ENCODE peak calls at places on chromosomes 7 and 10, in ten cellular contexts. One of them, this sample, is unnamed.

GRCh38 chr7:47461161-47461560 is 120.8 kb downstream of the TNS3 start:
- DNase-seq in lower leg skin: no peak
- DNase-seq in SK-N-SH: no peak
- DNase-seq in cardiac muscle cell: peak
- DNase-seq in GM13976: no peak
- DNase-seq in foreskin fibroblast: no peak
- DNase-seq in HFF-Myc: no peak
- DNase-seq in ovary: peak
- DNase-seq in mesothelial cell of epicardium: no peak
- DNase-seq in omental fat pad: no peak
- DNase-seq in this sample: no peak

GRCh38 chr7:29989257-29989995 is at the start of gene SCRN1:
- DNase-seq in mesothelial cell of epicardium: peak
- DNase-seq in HFF-Myc: no peak
- DNase-seq in SK-N-SH: peak
- DNase-seq in lower leg skin: peak
- DNase-seq in cardiac muscle cell: no peak
- DNase-seq in foreskin fibroblast: no peak
- DNase-seq in GM13976: peak
- DNase-seq in ovary: peak
- DNase-seq in omental fat pad: no peak
- DNase-seq in this sample: peak

GRCh38 chr7:109284943-109285342 is 715.3 kb downstream of the DNAJB9 start:
- DNase-seq in foreskin fibroblast: no peak
- DNase-seq in GM13976: no peak
- DNase-seq in cardiac muscle cell: no peak
- DNase-seq in mesothelial cell of epicardium: no peak
- DNase-seq in omental fat pad: no peak
- DNase-seq in lower leg skin: no peak
- DNase-seq in SK-N-SH: no peak
- DNase-seq in ovary: no peak
- DNase-seq in HFF-Myc: no peak
- DNase-seq in this sample: no peak

GRCh38 chr7:34299066-34299465 is 359.0 kb upstream of the NPSR1 start:
- DNase-seq in ovary: no peak
- DNase-seq in GM13976: no peak
- DNase-seq in SK-N-SH: no peak
- DNase-seq in lower leg skin: no peak
- DNase-seq in foreskin fibroblast: no peak
- DNase-seq in omental fat pad: no peak
- DNase-seq in mesothelial cell of epicardium: no peak
- DNase-seq in cardiac muscle cell: no peak
- DNase-seq in HFF-Myc: no peak
- DNase-seq in this sample: no peak

GRCh38 chr7:33794959-33795358 is 110.4 kb upstream of the BMPER start:
- DNase-seq in foreskin fibroblast: no peak
- DNase-seq in omental fat pad: no peak
- DNase-seq in HFF-Myc: no peak
- DNase-seq in GM13976: no peak
- DNase-seq in lower leg skin: no peak
- DNase-seq in cardiac muscle cell: no peak
- DNase-seq in ovary: no peak
- DNase-seq in mesothelial cell of epicardium: no peak
- DNase-seq in SK-N-SH: no peak
- DNase-seq in this sample: no peak

GRCh38 chr10:89203237-89203636 is 3.9 kb downstream of the CH25H start:
- DNase-seq in mesothelial cell of epicardium: no peak
- DNase-seq in lower leg skin: no peak
- DNase-seq in SK-N-SH: no peak
- DNase-seq in foreskin fibroblast: no peak
- DNase-seq in ovary: no peak
- DNase-seq in GM13976: no peak
- DNase-seq in omental fat pad: no peak
- DNase-seq in cardiac muscle cell: no peak
- DNase-seq in HFF-Myc: no peak
- DNase-seq in this sample: no peak

GRCh38 chr7:32161708-32162107 is 91.5 kb upstream of the PDE1C start:
- DNase-seq in mesothelial cell of epicardium: no peak
- DNase-seq in HFF-Myc: no peak
- DNase-seq in omental fat pad: no peak
- DNase-seq in SK-N-SH: no peak
- DNase-seq in cardiac muscle cell: peak
- DNase-seq in lower leg skin: no peak
- DNase-seq in foreskin fibroblast: peak
- DNase-seq in ovary: no peak
- DNase-seq in GM13976: no peak
- DNase-seq in this sample: no peak

GRCh38 chr10:70661623-70662361 is 10.5 kb upstream of the ADAMTS14 start:
- DNase-seq in mesothelial cell of epicardium: no peak
- DNase-seq in omental fat pad: no peak
- DNase-seq in cardiac muscle cell: no peak
- DNase-seq in GM13976: no peak
- DNase-seq in HFF-Myc: no peak
- DNase-seq in SK-N-SH: no peak
- DNase-seq in lower leg skin: peak
- DNase-seq in foreskin fibroblast: no peak
- DNase-seq in ovary: no peak
- DNase-seq in this sample: no peak

GRCh38 chr10:93703066-93703465 is 674 bp upstream of the FRA10AC1 start:
- DNase-seq in ovary: no peak
- DNase-seq in omental fat pad: no peak
- DNase-seq in foreskin fibroblast: peak
- DNase-seq in cardiac muscle cell: peak
- DNase-seq in lower leg skin: no peak
- DNase-seq in mesothelial cell of epicardium: no peak
- DNase-seq in SK-N-SH: peak
- DNase-seq in GM13976: peak
- DNase-seq in HFF-Myc: no peak
- DNase-seq in this sample: no peak

GRCh38 chr10:93703841-93704240 is 1.4 kb upstream of the FRA10AC1 start:
- DNase-seq in mesothelial cell of epicardium: no peak
- DNase-seq in HFF-Myc: no peak
- DNase-seq in SK-N-SH: no peak
- DNase-seq in foreskin fibroblast: no peak
- DNase-seq in lower leg skin: no peak
- DNase-seq in GM13976: no peak
- DNase-seq in omental fat pad: no peak
- DNase-seq in ovary: no peak
- DNase-seq in cardiac muscle cell: no peak
- DNase-seq in this sample: no peak

GRCh38 chr10:93701903-93702277 is 502 bp downstream of the FRA10AC1 start:
- DNase-seq in foreskin fibroblast: peak
- DNase-seq in omental fat pad: no peak
- DNase-seq in GM13976: peak
- DNase-seq in lower leg skin: no peak
- DNase-seq in SK-N-SH: peak
- DNase-seq in ovary: no peak
- DNase-seq in cardiac muscle cell: peak
- DNase-seq in mesothelial cell of epicardium: no peak
- DNase-seq in HFF-Myc: no peak
- DNase-seq in this sample: no peak

GRCh38 chr10:93707623-93708022 is 5.2 kb upstream of the FRA10AC1 start:
- DNase-seq in GM13976: no peak
- DNase-seq in foreskin fibroblast: no peak
- DNase-seq in HFF-Myc: no peak
- DNase-seq in lower leg skin: no peak
- DNase-seq in SK-N-SH: no peak
- DNase-seq in omental fat pad: no peak
- DNase-seq in ovary: no peak
- DNase-seq in cardiac muscle cell: no peak
- DNase-seq in mesothelial cell of epicardium: no peak
- DNase-seq in this sample: no peak

GRCh38 chr10:93702278-93703001 is at the start of gene FRA10AC1:
- DNase-seq in mesothelial cell of epicardium: peak
- DNase-seq in ovary: peak
- DNase-seq in GM13976: peak
- DNase-seq in omental fat pad: peak
- DNase-seq in foreskin fibroblast: peak
- DNase-seq in SK-N-SH: peak
- DNase-seq in lower leg skin: peak
- DNase-seq in cardiac muscle cell: peak
- DNase-seq in HFF-Myc: peak
- DNase-seq in this sample: peak
- TF ChIP-seq CTCF in mesothelial cell of epicardium: no peak
- TF ChIP-seq CTCF in ovary: peak
- TF ChIP-seq CTCF in GM13976: peak
- TF ChIP-seq CTCF in omental fat pad: no peak
- TF ChIP-seq CTCF in foreskin fibroblast: peak
- TF ChIP-seq CTCF in SK-N-SH: peak
- TF ChIP-seq CTCF in lower leg skin: no peak
- TF ChIP-seq CTCF in cardiac muscle cell: peak
- TF ChIP-seq CTCF in HFF-Myc: peak
- TF ChIP-seq CTCF in this sample: peak

GRCh38 chr7:148261996-148262688 is 328.4 kb upstream of the C7orf33 start:
- DNase-seq in GM13976: no peak
- DNase-seq in SK-N-SH: peak
- DNase-seq in HFF-Myc: no peak
- DNase-seq in mesothelial cell of epicardium: no peak
- DNase-seq in cardiac muscle cell: no peak
- DNase-seq in foreskin fibroblast: no peak
- DNase-seq in ovary: peak
- DNase-seq in omental fat pad: no peak
- DNase-seq in lower leg skin: no peak
- DNase-seq in this sample: no peak

GRCh38 chr7:148265896-148266295 is 324.7 kb upstream of the C7orf33 start:
- DNase-seq in GM13976: no peak
- DNase-seq in ovary: no peak
- DNase-seq in HFF-Myc: no peak
- DNase-seq in lower leg skin: no peak
- DNase-seq in omental fat pad: no peak
- DNase-seq in SK-N-SH: no peak
- DNase-seq in cardiac muscle cell: no peak
- DNase-seq in mesothelial cell of epicardium: no peak
- DNase-seq in foreskin fibroblast: no peak
- DNase-seq in this sample: no peak

GRCh38 chr7:148262721-148263229 is 327.8 kb upstream of the C7orf33 start:
- DNase-seq in GM13976: peak
- DNase-seq in HFF-Myc: peak
- DNase-seq in foreskin fibroblast: no peak
- DNase-seq in cardiac muscle cell: peak
- DNase-seq in SK-N-SH: peak
- DNase-seq in lower leg skin: peak
- DNase-seq in ovary: peak
- DNase-seq in omental fat pad: peak
- DNase-seq in mesothelial cell of epicardium: peak
- DNase-seq in this sample: peak

GRCh38 chr7:148261523-148261922 is 329.0 kb upstream of the C7orf33 start:
- DNase-seq in omental fat pad: no peak
- DNase-seq in foreskin fibroblast: no peak
- DNase-seq in SK-N-SH: no peak
- DNase-seq in mesothelial cell of epicardium: no peak
- DNase-seq in HFF-Myc: no peak
- DNase-seq in ovary: peak
- DNase-seq in lower leg skin: no peak
- DNase-seq in cardiac muscle cell: no peak
- DNase-seq in GM13976: no peak
- DNase-seq in this sample: no peak

DNA sequence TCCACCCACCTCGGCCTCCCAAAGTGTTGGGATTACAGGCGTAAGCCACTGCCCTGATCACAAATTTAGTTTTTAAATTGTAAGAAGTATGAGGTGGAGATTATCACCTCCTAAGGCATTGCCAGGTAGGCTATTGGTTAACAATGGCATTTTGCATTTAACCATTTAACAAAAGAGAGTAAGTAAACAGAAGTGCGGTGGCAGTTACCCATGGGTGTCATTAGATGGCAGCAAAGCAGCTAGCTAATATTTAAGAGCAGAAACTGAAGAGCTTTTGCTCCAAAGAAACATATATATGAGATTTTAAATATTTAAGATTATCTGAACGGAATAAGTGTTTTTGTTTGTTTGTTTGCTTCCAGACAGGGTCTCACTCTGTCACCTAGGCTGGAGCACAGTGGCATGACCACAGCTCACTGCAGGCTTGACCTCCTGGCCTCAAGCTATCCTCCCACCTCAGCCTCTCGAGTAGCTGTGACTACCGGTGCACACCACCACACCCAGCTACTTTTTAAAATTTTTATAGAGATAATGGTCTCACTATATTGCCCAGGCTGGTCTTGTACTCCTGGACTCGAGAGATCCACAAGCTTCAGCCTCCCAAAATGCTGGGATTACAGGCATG is 325.5 kb upstream of the C7orf33 start:
- DNase-seq in HFF-Myc: no peak
- DNase-seq in lower leg skin: no peak
- DNase-seq in omental fat pad: no peak
- DNase-seq in SK-N-SH: peak
- DNase-seq in ovary: no peak
- DNase-seq in cardiac muscle cell: peak
- DNase-seq in mesothelial cell of epicardium: no peak
- DNase-seq in GM13976: peak
- DNase-seq in foreskin fibroblast: no peak
- DNase-seq in this sample: no peak
- TF ChIP-seq CTCF in HFF-Myc: peak
- TF ChIP-seq CTCF in lower leg skin: no peak
- TF ChIP-seq CTCF in omental fat pad: no peak
- TF ChIP-seq CTCF in SK-N-SH: peak
- TF ChIP-seq CTCF in ovary: no peak
- TF ChIP-seq CTCF in cardiac muscle cell: peak
- TF ChIP-seq CTCF in mesothelial cell of epicardium: peak
- TF ChIP-seq CTCF in GM13976: peak
- TF ChIP-seq CTCF in foreskin fibroblast: peak
- TF ChIP-seq CTCF in this sample: peak

GRCh38 chr7:56033671-56034432 is 17.4 kb downstream of the PSPH start:
- DNase-seq in omental fat pad: no peak
- DNase-seq in SK-N-SH: peak
- DNase-seq in lower leg skin: peak
- DNase-seq in ovary: peak
- DNase-seq in GM13976: peak
- DNase-seq in cardiac muscle cell: peak
- DNase-seq in mesothelial cell of epicardium: peak
- DNase-seq in foreskin fibroblast: peak
- DNase-seq in HFF-Myc: peak
- DNase-seq in this sample: peak
- TF ChIP-seq CTCF in omental fat pad: no peak
- TF ChIP-seq CTCF in SK-N-SH: peak
- TF ChIP-seq CTCF in lower leg skin: no peak
- TF ChIP-seq CTCF in ovary: no peak
- TF ChIP-seq CTCF in GM13976: no peak
- TF ChIP-seq CTCF in cardiac muscle cell: peak
- TF ChIP-seq CTCF in mesothelial cell of epicardium: peak
- TF ChIP-seq CTCF in foreskin fibroblast: peak
- TF ChIP-seq CTCF in HFF-Myc: peak
- TF ChIP-seq CTCF in this sample: peak

GRCh38 chr7:105990141-105990540 is 27.1 kb downstream of the CDHR3 start:
- DNase-seq in ovary: no peak
- DNase-seq in SK-N-SH: no peak
- DNase-seq in mesothelial cell of epicardium: no peak
- DNase-seq in cardiac muscle cell: no peak
- DNase-seq in lower leg skin: no peak
- DNase-seq in foreskin fibroblast: no peak
- DNase-seq in GM13976: no peak
- DNase-seq in omental fat pad: no peak
- DNase-seq in HFF-Myc: no peak
- DNase-seq in this sample: no peak

GRCh38 chr7:105992888-105993287 is 29.8 kb downstream of the CDHR3 start:
- DNase-seq in mesothelial cell of epicardium: no peak
- DNase-seq in foreskin fibroblast: no peak
- DNase-seq in GM13976: no peak
- DNase-seq in cardiac muscle cell: no peak
- DNase-seq in lower leg skin: no peak
- DNase-seq in SK-N-SH: no peak
- DNase-seq in omental fat pad: no peak
- DNase-seq in ovary: no peak
- DNase-seq in HFF-Myc: no peak
- DNase-seq in this sample: no peak

GRCh38 chr7:105988277-105988676 is 25.2 kb downstream of the CDHR3 start:
- DNase-seq in SK-N-SH: no peak
- DNase-seq in HFF-Myc: no peak
- DNase-seq in lower leg skin: peak
- DNase-seq in ovary: no peak
- DNase-seq in mesothelial cell of epicardium: no peak
- DNase-seq in cardiac muscle cell: no peak
- DNase-seq in foreskin fibroblast: no peak
- DNase-seq in omental fat pad: no peak
- DNase-seq in GM13976: no peak
- DNase-seq in this sample: no peak

GRCh38 chr7:105989686-105990085 is 26.6 kb downstream of the CDHR3 start:
- DNase-seq in lower leg skin: no peak
- DNase-seq in cardiac muscle cell: no peak
- DNase-seq in HFF-Myc: no peak
- DNase-seq in foreskin fibroblast: no peak
- DNase-seq in omental fat pad: no peak
- DNase-seq in SK-N-SH: no peak
- DNase-seq in ovary: no peak
- DNase-seq in mesothelial cell of epicardium: no peak
- DNase-seq in GM13976: no peak
- DNase-seq in this sample: no peak

DNA sequence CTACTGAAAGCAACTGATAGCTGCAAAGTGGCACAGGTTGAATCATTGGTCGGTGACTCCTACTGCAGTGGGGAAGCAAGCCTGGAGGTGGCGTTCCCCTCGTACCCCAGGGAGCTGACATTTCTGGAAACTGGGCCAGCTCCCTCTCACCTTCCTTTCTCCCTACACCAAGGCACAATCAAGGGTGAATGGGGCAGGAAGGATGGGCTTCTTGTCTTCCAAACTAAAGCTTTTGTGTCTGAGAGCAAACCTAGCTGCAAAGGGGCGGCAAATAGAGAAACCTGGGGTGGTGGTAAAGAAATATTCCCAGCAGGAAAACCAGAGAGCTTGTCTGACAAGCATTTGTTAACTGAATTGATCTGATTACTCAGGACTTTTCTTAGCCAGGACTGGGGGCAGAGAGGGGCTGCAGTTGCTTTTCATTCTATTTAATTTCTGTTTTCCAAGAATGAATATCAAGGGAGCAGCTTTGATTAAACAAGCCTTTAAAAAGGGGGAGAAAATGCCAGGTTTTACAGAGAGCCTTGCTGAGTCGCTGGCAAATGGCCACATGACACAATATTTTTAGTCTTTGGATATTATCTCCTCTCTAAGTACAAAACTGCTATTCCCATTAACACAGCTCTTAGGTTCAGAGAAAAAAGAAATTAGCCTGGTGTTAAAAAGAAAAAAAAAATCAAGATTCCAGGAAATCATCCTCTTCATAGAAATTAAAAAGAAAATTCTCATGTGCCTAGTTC is 27.8 kb downstream of the CDHR3 start:
- DNase-seq in mesothelial cell of epicardium: no peak
- DNase-seq in cardiac muscle cell: peak
- DNase-seq in HFF-Myc: no peak
- DNase-seq in SK-N-SH: no peak
- DNase-seq in omental fat pad: no peak
- DNase-seq in ovary: peak
- DNase-seq in foreskin fibroblast: no peak
- DNase-seq in lower leg skin: no peak
- DNase-seq in GM13976: no peak
- DNase-seq in this sample: no peak
- TF ChIP-seq CTCF in mesothelial cell of epicardium: no peak
- TF ChIP-seq CTCF in cardiac muscle cell: peak
- TF ChIP-seq CTCF in HFF-Myc: no peak
- TF ChIP-seq CTCF in SK-N-SH: no peak
- TF ChIP-seq CTCF in omental fat pad: no peak
- TF ChIP-seq CTCF in ovary: no peak
- TF ChIP-seq CTCF in foreskin fibroblast: no peak
- TF ChIP-seq CTCF in lower leg skin: no peak
- TF ChIP-seq CTCF in GM13976: no peak
- TF ChIP-seq CTCF in this sample: no peak

This sample was measured in lower lobe of right lung.